ENCODE peak calls at places on chromosomes 13 and 19, in seven cellular contexts. C is GM03348; R is activated effector memory CD4-positive, alpha-beta T cell treated with anti-CD3 and anti-CD28 coated beads, Interleukin-2, amount 50 U/mL, for 16 hours; K is stomach; X is RWPE1; Y is occipital lobe; S is CD8-positive, alpha-beta memory T cell. V is an unnamed sample.

GRCh38 chr13:98397221-98397620 is 179.7 kb downstream of the STK24 start:
- DNase-seq in K (no peak), R (no peak), S (no peak), X (no peak), Y (no peak), C (no peak), V (no peak)

GRCh38 chr13:45222919-45223318 is 22.1 kb upstream of the KCTD4 start:
- DNase-seq in K (no peak), X (no peak), C (no peak), R (no peak), Y (no peak), S (no peak), V (no peak)

GRCh38 chr19:35977446-35978222 is 17.4 kb upstream of the SDHAF1 start:
- DNase-seq in S (no peak), Y (no peak), X (no peak), K (no peak), R (no peak), C (no peak), V (no peak)

GRCh38 chr19:34667349-34668076 is 9.4 kb downstream of the SCGB2B2 start:
- DNase-seq in S (no peak), X (peak; percentile 8), C (peak; percentile 59), R (no peak), K (no peak), Y (no peak), V (no peak)

GRCh38 chr13:32178763-32179162 is 136.4 kb downstream of the ZAR1L start:
- DNase-seq in Y (no peak), C (no peak), R (no peak), K (no peak), S (no peak), X (no peak), V (no peak)

GRCh38 chr19:52585604-52586003 is 15.5 kb downstream of the ZNF701 start:
- DNase-seq in Y (no peak), R (no peak), K (no peak), C (no peak), S (no peak), X (no peak), V (no peak)

GRCh38 chr19:15091918-15092753 is 10.1 kb downstream of the OR1I1 start:
- DNase-seq in C (peak; percentile 67), X (peak; percentile 25), S (peak; percentile 57), R (no peak), K (no peak), Y (no peak), V (peak; percentile 35)

GRCh38 chr19:21765151-21765550 is 2.2 kb downstream of the ZNF100 start:
- DNase-seq in R (no peak), K (no peak), X (no peak), C (no peak), Y (no peak), S (no peak), V (no peak)

GRCh38 chr19:39099341-39099740 is 15.2 kb downstream of the ACP7 start:
- DNase-seq in S (no peak), X (no peak), R (no peak), Y (no peak), C (no peak), K (no peak), V (no peak)